ENCODE peak calls at places on chromosomes 16 and 17, in eight cellular contexts. H is cardiac muscle cell, T is psoas muscle, C is heart left ventricle, M is right atrium auricular region, R is PC-3, P is tibial artery, N is endodermal cell. L is an unnamed sample.

GRCh38 chr16:80125677-80126076 is 415.1 kb upstream of the DYNLRB2 start:
- DNase-seq in H (no peak), C (peak; percentile 48), N (no peak), P (no peak), M (peak; percentile 60), R (no peak), T (peak; percentile 62), L (no peak)

GRCh38 chr16:9351440-9351839 is 260.0 kb downstream of the HAPSTR1 start:
- DNase-seq in P (no peak), T (no peak), N (no peak), H (no peak), C (no peak), R (peak; percentile 4), M (no peak), L (no peak)

GRCh38 chr17:77458202-77459017 is 317.6 kb downstream of the SEC14L1 start:
- DNase-seq in H (peak; percentile 61), N (no peak), R (no peak), M (no peak), T (no peak), P (peak; percentile 59), C (no peak), L (no peak)

GRCh38 chr16:8589293-8590160 is 784 bp downstream of the TMEM114 start:
- DNase-seq in N (peak; percentile 85), H (peak; percentile 39), P (no peak), R (no peak), M (no peak), T (no peak), C (no peak), L (no peak)

GRCh38 chr17:3796822-3797170 is 4.2 kb downstream of the ITGAE start:
- DNase-seq in C (no peak), R (no peak), N (peak; percentile 35), M (no peak), P (no peak), H (no peak), T (no peak), L (no peak)

GRCh38 chr17:71902931-71903506 is 217.8 kb upstream of the SOX9 start:
- DNase-seq in H (no peak), M (no peak), N (no peak), R (peak; percentile 31), C (no peak), P (no peak), T (no peak), L (no peak)

GRCh38 chr17:45992904-45993303 is 6.1 kb upstream of the STH start:
- DNase-seq in H (peak; percentile 68), C (no peak), N (peak; percentile 86), M (no peak), T (no peak), P (no peak), R (no peak), L (no peak)

GRCh38 chr16:16092925-16093624 is 130.2 kb downstream of the ABCC6 start:
- DNase-seq in P (no peak), N (no peak), T (no peak), M (no peak), C (no peak), R (no peak), H (no peak), L (no peak)

DNA sequence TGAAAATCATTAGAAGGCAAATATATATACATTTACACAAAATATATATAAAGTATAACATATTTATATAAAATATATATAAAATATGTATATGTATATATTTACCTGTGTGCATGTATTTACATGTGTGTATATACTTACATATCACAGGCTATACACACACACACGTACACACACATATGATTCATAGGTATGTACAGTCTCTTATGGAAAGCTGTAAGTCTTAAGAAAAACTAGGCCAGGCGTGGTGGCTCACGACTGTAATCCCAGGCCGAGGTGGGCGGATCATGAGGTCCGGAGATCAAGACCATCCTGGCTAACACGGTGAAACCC is 14.7 kb downstream of the TOM1L2 start:
- DNase-seq in R (peak; percentile 34), H (no peak), M (no peak), P (no peak), C (no peak), N (no peak), T (no peak), L (no peak)
- H3K36me3 ChIP-seq in R (peaks cover 9% of the 10 kb centered on the region), H (no peaks in the 10 kb centered on the region), M (no peaks in the 10 kb centered on the region), P (no peaks in the 10 kb centered on the region), C (peaks cover 13% of the 10 kb centered on the region), N (peaks cover 3% of the 10 kb centered on the region), T (no peaks in the 10 kb centered on the region), L (no peaks in the 10 kb centered on the region)

DNA sequence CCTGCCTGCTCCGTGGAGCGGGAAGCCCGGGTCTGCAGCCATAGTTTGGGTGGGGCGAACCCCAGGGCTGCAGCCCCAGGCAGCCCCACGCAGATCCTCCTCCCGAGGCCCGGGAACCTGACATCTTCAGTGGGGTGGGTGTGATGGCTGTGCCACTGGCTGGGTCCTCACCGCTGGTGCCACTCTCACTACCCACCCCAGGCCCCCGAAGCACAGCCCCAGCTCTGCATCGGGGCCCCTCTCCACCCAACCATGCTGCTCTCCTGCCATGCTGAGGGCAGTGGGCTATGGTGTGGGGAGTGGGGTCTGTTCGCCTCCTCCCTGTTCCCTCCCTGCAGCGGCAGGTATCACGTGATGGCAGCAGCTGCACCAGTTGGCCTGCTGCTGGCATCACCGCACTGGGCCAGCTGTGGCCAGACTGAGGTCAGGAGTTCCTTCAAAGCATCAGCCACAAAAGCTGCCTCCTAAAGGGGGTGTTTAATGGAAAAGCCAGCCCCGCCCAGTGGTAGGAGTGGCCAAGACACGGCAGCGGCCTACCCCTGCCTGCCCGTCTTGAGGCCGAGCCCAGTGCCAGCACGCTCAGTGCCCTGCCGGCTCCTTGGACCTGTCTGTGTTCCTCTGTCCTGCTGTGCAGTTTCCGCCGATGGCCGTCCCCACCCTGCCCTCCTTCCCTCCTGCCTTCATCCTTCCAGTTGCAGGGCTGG is 10.8 kb downstream of the KCTD5 start:
- DNase-seq in T (peak; percentile 75), H (no peak), N (peak; percentile 72), P (no peak), M (no peak), C (no peak), R (no peak), L (no peak)
- TF ChIP-seq CTCF in T (no peak), H (no peak), N (no peak), P (no peak), M (no peak), C (no peak), R (no peak), L (no peak)

DNA sequence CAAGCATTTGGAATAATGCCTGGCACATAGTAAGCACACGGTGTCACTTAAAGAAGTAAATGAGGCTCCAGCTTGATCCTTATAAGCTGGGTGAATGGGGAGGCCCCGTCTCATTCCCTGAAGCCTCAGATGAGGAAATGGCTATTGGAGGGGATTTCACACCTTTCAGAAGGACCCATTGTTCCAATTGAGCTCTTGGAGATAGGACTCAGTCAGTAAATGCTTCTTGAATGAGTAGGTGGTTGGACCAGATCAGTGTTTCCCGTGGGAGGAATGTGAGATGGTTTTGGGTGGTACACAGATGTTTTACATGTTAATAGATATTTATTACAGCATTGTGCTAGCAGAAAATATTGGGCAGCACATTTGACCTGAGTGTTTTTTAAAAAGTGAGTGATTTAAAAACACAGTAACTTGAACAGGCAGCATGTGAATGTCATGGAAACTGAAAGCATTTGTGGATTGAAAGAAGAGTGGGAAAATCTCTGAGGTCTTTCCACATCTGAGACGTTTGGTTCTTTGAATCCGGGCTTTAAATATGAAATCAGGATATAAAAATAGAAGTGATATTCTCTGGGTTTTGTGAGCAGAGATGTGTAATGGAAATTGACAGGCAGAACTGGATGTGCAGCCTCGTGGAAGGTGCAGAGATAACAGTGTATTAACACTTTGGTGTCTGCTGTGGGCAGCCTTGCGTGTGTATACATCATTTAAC is 36.4 kb upstream of the ARHGAP17 start:
- DNase-seq in P (no peak), T (no peak), R (peak; percentile 13), C (peak; percentile 43), M (no peak), H (no peak), N (peak; percentile 78), L (no peak)
- H3K4me3 ChIP-seq in P (peak overlapping the region; percentile 20), T (peak overlapping the region; percentile 17), R (peak overlapping the region; percentile 40), C (no peak overlapping the region), M (no peak overlapping the region), H (no peak overlapping the region), N (no peak overlapping the region), L (peak overlapping the region; percentile 40)

GRCh38 chr17:5642752-5643151 is 58.4 kb upstream of the NLRP1 start:
- DNase-seq in P (no peak), M (no peak), C (no peak), R (no peak), N (no peak), H (no peak), T (no peak), L (no peak)
- H3K36me3 ChIP-seq in P (no peaks in the 10 kb centered on the region), M (no peaks in the 10 kb centered on the region), C (no peaks in the 10 kb centered on the region), R (no peaks in the 10 kb centered on the region), N (no peaks in the 10 kb centered on the region), H (no peaks in the 10 kb centered on the region), T (no peaks in the 10 kb centered on the region), L (no peaks in the 10 kb centered on the region)